ENCODE peak calls at places on chromosomes 3 and 15, in four cellular contexts. W is GM13976, N is hepatocyte, Z is RWPE1. H is an unnamed sample.

GRCh38 chr3:186259612-186260383 is 102.2 kb downstream of the DGKG start:
- DNase-seq in W (peak; percentile 88), N (peak; percentile 90), Z (peak; percentile 88), H (peak; percentile 86)

GRCh38 chr3:61807865-61808276 is 246.5 kb downstream of the PTPRG start:
- DNase-seq in W (no peak), N (peak; percentile 17), Z (no peak), H (no peak)

GRCh38 chr15:85766007-85766831 is 28.5 kb downstream of the KLHL25 start:
- DNase-seq in W (no peak), N (peak; percentile 54), Z (no peak), H (no peak)

GRCh38 chr15:66985653-66986052 is 79.7 kb upstream of the SMAD3 start:
- DNase-seq in W (no peak), N (no peak), Z (no peak), H (no peak)

GRCh38 chr15:45674646-45675045 is 39.8 kb downstream of the SQOR start:
- DNase-seq in W (no peak), N (no peak), Z (no peak), H (no peak)

GRCh38 chr3:45057557-45057956 is 31.5 kb downstream of the CLEC3B start:
- DNase-seq in W (no peak), N (no peak), Z (no peak), H (no peak)

GRCh38 chr3:168073842-168074311 is 21.8 kb downstream of the GOLIM4 start:
- DNase-seq in W (no peak), N (no peak), Z (no peak), H (no peak)

GRCh38 chr3:4656059-4656458 is 162.9 kb downstream of the ITPR1 start:
- DNase-seq in W (no peak), N (peak; percentile 83), Z (peak; percentile 41), H (no peak)

GRCh38 chr15:38554354-38554753 is 10.3 kb downstream of the RASGRP1 start:
- DNase-seq in W (peak; percentile 28), N (no peak), Z (no peak), H (peak; percentile 52)

GRCh38 chr15:72521682-72522081 is 47.6 kb downstream of the ARIH1 start:
- DNase-seq in W (no peak), N (no peak), Z (peak; percentile 6), H (no peak)

GRCh38 chr3:55330355-55330754 is 156.8 kb downstream of the WNT5A start:
- DNase-seq in W (no peak), N (peak; percentile 80), Z (peak; percentile 69), H (no peak)

GRCh38 chr3:14913926-14914776 is 33.2 kb upstream of the NR2C2 start:
- DNase-seq in W (peak; percentile 18), N (no peak), Z (no peak), H (no peak)

GRCh38 chr15:71011503-71012155 is 103.6 kb upstream of the THSD4 start:
- DNase-seq in W (no peak), N (peak; percentile 55), Z (peak; percentile 57), H (no peak)

GRCh38 chr3:197434841-197435240 is 120.9 kb downstream of the BDH1 start:
- DNase-seq in W (no peak), N (no peak), Z (no peak), H (no peak)

GRCh38 chr3:149055575-149055974 is 30.8 kb downstream of the HLTF start:
- DNase-seq in W (no peak), N (no peak), Z (no peak), H (no peak)

GRCh38 chr3:42711491-42712343 is 9.1 kb upstream of the HHATL start:
- DNase-seq in W (no peak), N (no peak), Z (no peak), H (no peak)

GRCh38 chr3:172675371-172676193 is 35.3 kb downstream of the NCEH1 start:
- DNase-seq in W (peak; percentile 63), N (peak; percentile 72), Z (no peak), H (peak; percentile 58)

GRCh38 chr3:111373861-111374260 is 168.1 kb upstream of the CD96 start:
- DNase-seq in W (no peak), N (no peak), Z (no peak), H (no peak)

GRCh38 chr3:146747928-146748327 is 142.8 kb upstream of the PLSCR5 start:
- DNase-seq in W (no peak), N (peak; percentile 6), Z (no peak), H (no peak)
- TF ChIP-seq CTCF in W (no peak), N (peak; percentile 32), Z (peak; percentile 6), H (no peak)

GRCh38 chr3:11641683-11642407 is 1.9 kb downstream of the VGLL4 start:
- DNase-seq in W (peak; percentile 42), N (no peak), Z (peak; percentile 20), H (peak; percentile 43)

GRCh38 chr3:11640009-11640673 is 3.6 kb downstream of the VGLL4 start:
- DNase-seq in W (no peak), N (no peak), Z (no peak), H (no peak)

GRCh38 chr3:11641316-11641682 is 2.4 kb downstream of the VGLL4 start:
- DNase-seq in W (no peak), N (no peak), Z (no peak), H (no peak)

GRCh38 chr3:11642455-11643162 is 1.1 kb downstream of the VGLL4 start:
- DNase-seq in W (peak; percentile 80), N (peak; percentile 73), Z (peak; percentile 36), H (peak; percentile 75)

DNA sequence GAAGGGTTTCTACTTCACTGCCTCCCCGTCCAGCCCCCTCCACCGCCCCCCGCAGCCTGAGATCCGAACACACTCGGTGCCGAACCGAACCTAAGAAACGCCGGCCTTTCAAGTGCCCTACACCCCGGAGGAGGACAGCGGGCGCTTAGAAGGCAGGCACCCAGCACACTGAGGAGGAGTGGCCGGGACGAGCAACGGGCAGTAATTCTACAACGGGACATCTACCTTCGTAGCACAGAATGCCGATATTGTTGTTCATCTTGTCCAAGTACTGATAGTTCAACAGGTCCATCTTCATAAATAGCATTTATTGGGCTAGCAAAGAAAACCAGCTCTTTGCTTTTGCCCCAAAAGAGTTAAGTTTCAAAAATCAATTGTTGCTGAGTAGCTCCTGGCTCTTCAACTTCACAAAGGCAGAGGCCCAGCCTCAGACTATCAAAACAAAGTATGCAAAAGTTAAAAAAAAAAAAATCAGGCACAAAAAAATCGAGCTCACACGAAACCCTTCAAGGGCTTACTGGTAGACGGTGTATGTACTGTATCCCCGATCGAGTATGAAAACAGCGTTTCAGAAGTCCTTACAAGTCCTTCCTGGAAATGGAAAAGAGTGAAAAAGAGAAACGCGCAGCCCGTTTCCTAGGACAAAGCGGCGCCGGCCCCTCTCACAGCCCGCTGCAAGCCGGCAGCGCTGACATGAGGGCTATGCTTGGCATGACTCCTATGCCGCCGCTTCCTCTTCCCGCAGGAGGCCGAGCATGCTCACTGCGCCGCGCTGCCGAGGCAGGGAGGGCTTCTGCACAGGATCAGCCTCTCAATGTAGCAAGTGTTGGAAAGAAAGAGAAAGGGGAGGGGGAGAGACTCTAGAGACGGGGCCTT is at the start of gene VGLL4:
- DNase-seq in W (peak; percentile 77), N (peak; percentile 95), Z (peak; percentile 66), H (peak; percentile 74)
- TF ChIP-seq CTCF in W (no peak), N (peak; percentile 35), Z (peak; percentile 9), H (no peak)

GRCh38 chr3:128053614-128054013 is 1.4 kb downstream of the SEC61A1 start:
- DNase-seq in W (no peak), N (no peak), Z (no peak), H (no peak)
- TF ChIP-seq CTCF in W (no peak), N (no peak), Z (no peak), H (no peak)

GRCh38 chr3:136311256-136311655 is 61.1 kb downstream of the PCCB start:
- DNase-seq in W (no peak), N (no peak), Z (no peak), H (no peak)

GRCh38 chr3:136305879-136306278 is 55.7 kb downstream of the PCCB start:
- DNase-seq in W (no peak), N (no peak), Z (no peak), H (no peak)
- TF ChIP-seq CTCF in W (no peak), N (no peak), Z (no peak), H (no peak)

GRCh38 chr3:142127941-142128658 is 21.2 kb downstream of the TFDP2 start:
- DNase-seq in W (no peak), N (no peak), Z (no peak), H (no peak)

GRCh38 chr3:142124243-142124642 is 25.1 kb downstream of the TFDP2 start:
- DNase-seq in W (no peak), N (no peak), Z (no peak), H (no peak)

GRCh38 chr3:142134799-142135325 is 14.5 kb downstream of the TFDP2 start:
- DNase-seq in W (no peak), N (no peak), Z (no peak), H (no peak)

GRCh38 chr3:142129516-142130171 is 19.7 kb downstream of the TFDP2 start:
- DNase-seq in W (no peak), N (no peak), Z (no peak), H (no peak)
- TF ChIP-seq CTCF in W (no peak), N (no peak), Z (no peak), H (no peak)

DNA sequence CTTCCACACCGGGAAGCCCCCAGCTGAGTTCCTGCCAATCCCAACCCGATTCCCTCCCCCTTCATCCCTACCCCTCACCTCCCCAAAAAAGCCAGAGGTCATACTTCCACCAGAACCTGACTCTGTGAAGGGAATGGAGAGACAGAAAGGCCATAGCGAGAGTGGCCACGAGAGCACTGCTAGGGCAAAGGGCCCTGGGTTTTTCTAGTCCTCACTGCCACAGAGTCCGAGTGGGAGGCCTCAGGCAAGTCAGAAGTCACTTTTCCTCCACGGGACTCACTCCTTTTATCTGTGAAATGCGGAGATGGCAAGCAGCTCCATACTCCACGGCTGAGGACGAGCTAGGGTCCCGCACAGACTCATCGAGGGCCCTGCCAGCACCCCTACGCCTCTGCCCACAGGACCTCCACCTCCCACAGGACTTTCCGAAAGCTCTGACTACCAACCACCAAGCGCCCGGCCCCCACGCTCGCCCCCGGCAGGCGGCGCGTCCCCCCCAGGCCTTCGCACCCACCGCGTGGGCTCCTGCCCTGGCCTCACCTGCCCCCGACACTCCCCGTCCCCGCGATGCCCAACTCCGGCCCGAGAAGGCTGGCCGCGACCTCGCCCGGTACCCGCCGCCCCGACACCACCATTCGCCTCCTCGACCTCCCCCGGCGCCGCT is 794 bp downstream of the ATP13A3 start:
- DNase-seq in W (peak; percentile 45), N (peak; percentile 67), Z (peak; percentile 21), H (peak; percentile 43)
- TF ChIP-seq CTCF in W (no peak), N (peak; percentile 24), Z (no peak), H (no peak)

DNA sequence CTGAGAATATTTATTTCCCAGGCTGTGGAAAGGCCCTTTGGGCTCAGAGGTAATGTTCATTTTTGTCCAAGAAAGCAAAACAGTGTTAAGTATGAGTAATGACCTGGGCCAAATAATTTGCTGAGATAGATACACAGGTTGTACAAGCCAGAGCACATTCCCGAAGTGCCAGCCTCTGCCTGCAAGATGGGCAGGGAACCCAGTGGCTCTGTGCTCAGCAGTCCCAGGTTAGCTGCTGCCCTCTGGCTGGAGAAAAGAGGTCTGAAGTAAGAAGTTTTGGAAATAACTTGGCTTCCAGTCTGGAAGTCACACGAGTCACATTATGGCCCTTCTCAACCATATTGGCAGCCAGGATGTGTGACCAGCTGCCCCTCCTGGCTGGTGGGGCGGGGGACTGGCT is 20.2 kb downstream of the MYZAP start:
- DNase-seq in W (no peak), N (peak; percentile 65), Z (peak; percentile 79), H (no peak)
- TF ChIP-seq CTCF in W (no peak), N (peak; percentile 45), Z (peak; percentile 82), H (no peak)

DNA sequence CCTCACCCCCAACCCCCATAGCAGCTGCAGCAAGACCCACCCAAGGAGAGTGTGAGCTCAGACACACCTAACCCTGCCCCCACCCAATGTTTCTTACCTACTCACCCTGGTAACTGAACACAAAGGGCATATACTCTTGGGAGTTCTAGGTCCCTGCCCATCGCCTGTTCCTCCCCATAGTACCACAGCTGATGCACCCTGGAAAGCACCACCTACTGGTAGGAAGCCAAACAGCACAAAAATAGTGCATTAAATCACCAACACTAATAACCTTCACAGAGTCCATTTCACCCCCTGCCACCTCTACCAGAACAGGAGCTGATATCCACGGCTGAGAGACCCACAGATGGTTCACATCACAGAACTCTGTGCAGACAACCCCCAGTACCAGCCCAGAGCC is 245.2 kb downstream of the EFHB start:
- DNase-seq in W (no peak), N (no peak), Z (no peak), H (no peak)
- TF ChIP-seq CTCF in W (peak; percentile 13), N (no peak), Z (no peak), H (no peak)